ENCODE peak calls at places on chromosome 15, in seven cellular contexts. One of them, this sample, is unnamed. For H3K36me3, the result is how much of the 10 kb centered on the place peaks cover.

GRCh38 chr15:66923438-66923881 is 141.9 kb upstream of the SMAD3 start:
- DNase-seq in neural progenitor cell: peak
- DNase-seq in MM.1S: no peak
- DNase-seq in transverse colon: peak
- DNase-seq in kidney: no peak
- DNase-seq in cardiac muscle cell: no peak
- DNase-seq in right lobe of liver: no peak
- DNase-seq in this sample: no peak

GRCh38 chr15:59017459-59017858 is 30.0 kb downstream of the RNF111 start:
- DNase-seq in neural progenitor cell: no peak
- DNase-seq in MM.1S: no peak
- DNase-seq in transverse colon: no peak
- DNase-seq in kidney: no peak
- DNase-seq in cardiac muscle cell: no peak
- DNase-seq in right lobe of liver: no peak
- DNase-seq in this sample: no peak

GRCh38 chr15:39887211-39887610 is 32.9 kb downstream of the GPR176 start:
- DNase-seq in neural progenitor cell: peak
- DNase-seq in MM.1S: no peak
- DNase-seq in transverse colon: no peak
- DNase-seq in kidney: no peak
- DNase-seq in cardiac muscle cell: no peak
- DNase-seq in right lobe of liver: no peak
- DNase-seq in this sample: no peak

GRCh38 chr15:42494998-42495360 is 455 bp upstream of the SNAP23 start:
- DNase-seq in neural progenitor cell: peak
- DNase-seq in MM.1S: peak
- DNase-seq in transverse colon: peak
- DNase-seq in kidney: no peak
- DNase-seq in cardiac muscle cell: peak
- DNase-seq in right lobe of liver: peak
- DNase-seq in this sample: no peak

GRCh38 chr15:100297812-100298211 is 44.0 kb downstream of the ADAMTS17 start:
- DNase-seq in neural progenitor cell: no peak
- DNase-seq in MM.1S: no peak
- DNase-seq in transverse colon: no peak
- DNase-seq in kidney: no peak
- DNase-seq in cardiac muscle cell: no peak
- DNase-seq in right lobe of liver: no peak
- DNase-seq in this sample: no peak

GRCh38 chr15:74726774-74727164 is 1.4 kb upstream of the CYP1A1 start:
- DNase-seq in neural progenitor cell: no peak
- DNase-seq in MM.1S: no peak
- DNase-seq in transverse colon: no peak
- DNase-seq in kidney: no peak
- DNase-seq in cardiac muscle cell: no peak
- DNase-seq in right lobe of liver: peak
- DNase-seq in this sample: no peak

GRCh38 chr15:70264738-70265465 is 167.2 kb upstream of the TLE3 start:
- DNase-seq in neural progenitor cell: no peak
- DNase-seq in MM.1S: no peak
- DNase-seq in transverse colon: no peak
- DNase-seq in kidney: peak
- DNase-seq in cardiac muscle cell: no peak
- DNase-seq in right lobe of liver: no peak
- DNase-seq in this sample: no peak

GRCh38 chr15:31435891-31436628 is 109.4 kb downstream of the KLF13 start:
- DNase-seq in neural progenitor cell: no peak
- DNase-seq in MM.1S: no peak
- DNase-seq in transverse colon: no peak
- DNase-seq in kidney: no peak
- DNase-seq in cardiac muscle cell: no peak
- DNase-seq in right lobe of liver: no peak
- DNase-seq in this sample: no peak

GRCh38 chr15:52186651-52187486 is 4.3 kb downstream of the GNB5 start:
- DNase-seq in neural progenitor cell: no peak
- DNase-seq in MM.1S: no peak
- DNase-seq in transverse colon: no peak
- DNase-seq in kidney: no peak
- DNase-seq in cardiac muscle cell: peak
- DNase-seq in right lobe of liver: no peak
- DNase-seq in this sample: no peak

GRCh38 chr15:68995754-68996141 is 18.7 kb upstream of the NOX5 start:
- DNase-seq in neural progenitor cell: no peak
- DNase-seq in MM.1S: no peak
- DNase-seq in transverse colon: no peak
- DNase-seq in kidney: no peak
- DNase-seq in cardiac muscle cell: no peak
- DNase-seq in right lobe of liver: no peak
- DNase-seq in this sample: no peak

GRCh38 chr15:35618260-35619188 is 72.6 kb upstream of the DPH6 start:
- DNase-seq in neural progenitor cell: no peak
- DNase-seq in MM.1S: no peak
- DNase-seq in transverse colon: no peak
- DNase-seq in kidney: no peak
- DNase-seq in cardiac muscle cell: peak
- DNase-seq in right lobe of liver: no peak
- DNase-seq in this sample: no peak

GRCh38 chr15:88430051-88430450 is 37.1 kb downstream of the MRPL46 start:
- DNase-seq in neural progenitor cell: no peak
- DNase-seq in MM.1S: no peak
- DNase-seq in transverse colon: no peak
- DNase-seq in kidney: no peak
- DNase-seq in cardiac muscle cell: no peak
- DNase-seq in right lobe of liver: no peak
- DNase-seq in this sample: no peak

GRCh38 chr15:99408236-99409096 is 157.2 kb downstream of the LRRC28 start:
- DNase-seq in neural progenitor cell: no peak
- DNase-seq in MM.1S: no peak
- DNase-seq in transverse colon: no peak
- DNase-seq in kidney: no peak
- DNase-seq in cardiac muscle cell: peak
- DNase-seq in right lobe of liver: no peak
- DNase-seq in this sample: no peak

GRCh38 chr15:72248514-72248913 is 17.5 kb upstream of the PKM start:
- DNase-seq in neural progenitor cell: no peak
- DNase-seq in MM.1S: no peak
- DNase-seq in transverse colon: no peak
- DNase-seq in kidney: no peak
- DNase-seq in cardiac muscle cell: no peak
- DNase-seq in right lobe of liver: no peak
- DNase-seq in this sample: no peak
- H3K36me3 ChIP-seq in neural progenitor cell: under half
- H3K36me3 ChIP-seq in MM.1S: under half
- H3K36me3 ChIP-seq in transverse colon: under half
- H3K36me3 ChIP-seq in kidney: under half
- H3K36me3 ChIP-seq in cardiac muscle cell: under half
- H3K36me3 ChIP-seq in right lobe of liver: under half
- H3K36me3 ChIP-seq in this sample: under half

GRCh38 chr15:28117591-28117990 is 18.5 kb upstream of the OCA2 start:
- DNase-seq in neural progenitor cell: no peak
- DNase-seq in MM.1S: no peak
- DNase-seq in transverse colon: no peak
- DNase-seq in kidney: no peak
- DNase-seq in cardiac muscle cell: no peak
- DNase-seq in right lobe of liver: no peak
- DNase-seq in this sample: no peak

GRCh38 chr15:28116521-28117488 is 17.7 kb upstream of the OCA2 start:
- DNase-seq in neural progenitor cell: no peak
- DNase-seq in MM.1S: no peak
- DNase-seq in transverse colon: no peak
- DNase-seq in kidney: peak
- DNase-seq in cardiac muscle cell: no peak
- DNase-seq in right lobe of liver: no peak
- DNase-seq in this sample: no peak

GRCh38 chr15:28118083-28118482 is 19.0 kb upstream of the OCA2 start:
- DNase-seq in neural progenitor cell: no peak
- DNase-seq in MM.1S: no peak
- DNase-seq in transverse colon: no peak
- DNase-seq in kidney: no peak
- DNase-seq in cardiac muscle cell: no peak
- DNase-seq in right lobe of liver: no peak
- DNase-seq in this sample: no peak

GRCh38 chr15:28120359-28120640 is 21.2 kb upstream of the OCA2 start:
- DNase-seq in neural progenitor cell: no peak
- DNase-seq in MM.1S: no peak
- DNase-seq in transverse colon: no peak
- DNase-seq in kidney: no peak
- DNase-seq in cardiac muscle cell: no peak
- DNase-seq in right lobe of liver: no peak
- DNase-seq in this sample: no peak

GRCh38 chr15:28118531-28118930 is 19.4 kb upstream of the OCA2 start:
- DNase-seq in neural progenitor cell: no peak
- DNase-seq in MM.1S: no peak
- DNase-seq in transverse colon: no peak
- DNase-seq in kidney: no peak
- DNase-seq in cardiac muscle cell: no peak
- DNase-seq in right lobe of liver: no peak
- DNase-seq in this sample: no peak
- H3K36me3 ChIP-seq in neural progenitor cell: under half
- H3K36me3 ChIP-seq in MM.1S: under half
- H3K36me3 ChIP-seq in transverse colon: under half
- H3K36me3 ChIP-seq in kidney: under half
- H3K36me3 ChIP-seq in cardiac muscle cell: half or more
- H3K36me3 ChIP-seq in right lobe of liver: under half
- H3K36me3 ChIP-seq in this sample: under half

GRCh38 chr15:25059698-25060471 is 105.1 kb downstream of the SNRPN start:
- DNase-seq in neural progenitor cell: no peak
- DNase-seq in MM.1S: no peak
- DNase-seq in transverse colon: no peak
- DNase-seq in kidney: peak
- DNase-seq in cardiac muscle cell: no peak
- DNase-seq in right lobe of liver: no peak
- DNase-seq in this sample: no peak

GRCh38 chr15:25060996-25061620 is 106.3 kb downstream of the SNRPN start:
- DNase-seq in neural progenitor cell: no peak
- DNase-seq in MM.1S: no peak
- DNase-seq in transverse colon: no peak
- DNase-seq in kidney: peak
- DNase-seq in cardiac muscle cell: no peak
- DNase-seq in right lobe of liver: no peak
- DNase-seq in this sample: no peak

GRCh38 chr15:25058080-25058785 is 103.4 kb downstream of the SNRPN start:
- DNase-seq in neural progenitor cell: no peak
- DNase-seq in MM.1S: no peak
- DNase-seq in transverse colon: no peak
- DNase-seq in kidney: no peak
- DNase-seq in cardiac muscle cell: no peak
- DNase-seq in right lobe of liver: no peak
- DNase-seq in this sample: no peak

GRCh38 chr15:25061808-25062550 is 107.2 kb downstream of the SNRPN start:
- DNase-seq in neural progenitor cell: no peak
- DNase-seq in MM.1S: no peak
- DNase-seq in transverse colon: no peak
- DNase-seq in kidney: peak
- DNase-seq in cardiac muscle cell: no peak
- DNase-seq in right lobe of liver: no peak
- DNase-seq in this sample: no peak

GRCh38 chr15:25060472-25060803 is 105.7 kb downstream of the SNRPN start:
- DNase-seq in neural progenitor cell: no peak
- DNase-seq in MM.1S: no peak
- DNase-seq in transverse colon: no peak
- DNase-seq in kidney: no peak
- DNase-seq in cardiac muscle cell: no peak
- DNase-seq in right lobe of liver: no peak
- DNase-seq in this sample: no peak
- H3K36me3 ChIP-seq in neural progenitor cell: under half
- H3K36me3 ChIP-seq in MM.1S: under half
- H3K36me3 ChIP-seq in transverse colon: under half
- H3K36me3 ChIP-seq in kidney: half or more
- H3K36me3 ChIP-seq in cardiac muscle cell: under half
- H3K36me3 ChIP-seq in right lobe of liver: under half
- H3K36me3 ChIP-seq in this sample: under half

DNA sequence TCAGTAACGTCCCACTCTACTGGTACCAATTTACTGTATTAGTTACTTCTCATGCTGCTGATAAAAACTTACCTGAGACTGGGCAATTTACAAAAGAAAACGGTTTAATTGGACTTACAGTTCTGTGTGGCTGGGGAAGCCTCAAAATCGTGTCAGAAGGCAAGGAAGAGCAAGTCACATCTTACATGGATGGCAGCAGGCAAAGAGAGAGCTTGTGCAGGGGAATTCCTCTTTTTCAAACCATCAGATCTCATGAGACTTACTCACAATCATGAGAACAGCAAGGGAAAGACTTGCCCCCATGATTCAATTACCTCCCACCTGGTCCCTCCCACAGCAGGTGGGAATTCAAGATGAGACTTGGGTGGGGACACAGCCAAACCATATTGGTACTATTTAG is 908.2 kb upstream of the NR2F2 start:
- DNase-seq in neural progenitor cell: no peak
- DNase-seq in MM.1S: no peak
- DNase-seq in transverse colon: no peak
- DNase-seq in kidney: no peak
- DNase-seq in cardiac muscle cell: no peak
- DNase-seq in right lobe of liver: no peak
- DNase-seq in this sample: no peak
- H3K36me3 ChIP-seq in neural progenitor cell: under half
- H3K36me3 ChIP-seq in MM.1S: under half
- H3K36me3 ChIP-seq in transverse colon: under half
- H3K36me3 ChIP-seq in kidney: under half
- H3K36me3 ChIP-seq in cardiac muscle cell: under half
- H3K36me3 ChIP-seq in right lobe of liver: under half
- H3K36me3 ChIP-seq in this sample: under half

GRCh38 chr15:62775932-62776331 is 266.6 kb upstream of the TPM1 start:
- DNase-seq in neural progenitor cell: no peak
- DNase-seq in MM.1S: no peak
- DNase-seq in transverse colon: no peak
- DNase-seq in kidney: no peak
- DNase-seq in cardiac muscle cell: no peak
- DNase-seq in right lobe of liver: no peak
- DNase-seq in this sample: no peak
- H3K36me3 ChIP-seq in neural progenitor cell: under half
- H3K36me3 ChIP-seq in MM.1S: under half
- H3K36me3 ChIP-seq in transverse colon: under half
- H3K36me3 ChIP-seq in kidney: under half
- H3K36me3 ChIP-seq in cardiac muscle cell: under half
- H3K36me3 ChIP-seq in right lobe of liver: under half
- H3K36me3 ChIP-seq in this sample: under half

DNA sequence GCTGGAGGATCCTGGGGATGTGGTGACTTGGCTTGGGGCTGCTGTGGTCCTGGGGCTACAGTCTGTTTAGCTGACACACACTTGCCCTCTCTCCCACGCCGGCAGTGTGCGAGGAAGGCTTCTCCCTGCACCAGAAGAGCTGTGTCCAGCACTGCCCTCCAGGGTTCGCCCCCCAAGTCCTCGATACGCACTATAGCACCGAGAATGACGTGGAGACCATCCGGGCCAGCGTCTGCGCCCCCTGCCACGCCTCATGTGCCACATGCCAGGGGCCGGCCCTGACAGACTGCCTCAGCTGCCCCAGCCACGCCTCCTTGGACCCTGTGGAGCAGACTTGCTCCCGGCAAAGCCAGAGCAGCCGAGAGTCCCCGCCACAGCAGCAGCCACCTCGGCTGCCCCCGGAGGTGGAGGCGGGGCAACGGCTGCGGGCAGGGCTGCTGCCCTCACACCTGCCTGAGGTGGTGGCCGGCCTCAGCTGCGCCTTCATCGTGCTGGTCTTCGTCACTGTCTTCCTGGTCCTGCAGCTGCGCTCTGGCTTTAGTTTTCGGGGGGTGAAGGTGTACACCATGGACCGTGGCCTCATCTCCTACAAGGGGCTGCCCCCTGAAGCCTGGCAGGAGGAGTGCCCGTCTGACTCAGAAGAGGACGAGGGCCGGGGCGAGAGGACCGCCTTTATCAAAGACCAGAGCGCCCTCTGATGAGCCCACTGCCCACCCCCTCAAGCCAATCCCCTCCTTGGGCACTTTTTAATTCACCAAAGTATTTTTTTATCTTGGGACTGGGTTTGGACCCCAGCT is 2.9 kb upstream of the FES start:
- DNase-seq in neural progenitor cell: no peak
- DNase-seq in MM.1S: no peak
- DNase-seq in transverse colon: no peak
- DNase-seq in kidney: no peak
- DNase-seq in cardiac muscle cell: no peak
- DNase-seq in right lobe of liver: no peak
- DNase-seq in this sample: peak
- H3K36me3 ChIP-seq in neural progenitor cell: under half
- H3K36me3 ChIP-seq in MM.1S: under half
- H3K36me3 ChIP-seq in transverse colon: under half
- H3K36me3 ChIP-seq in kidney: under half
- H3K36me3 ChIP-seq in cardiac muscle cell: under half
- H3K36me3 ChIP-seq in right lobe of liver: under half
- H3K36me3 ChIP-seq in this sample: under half

This sample was measured in GM06990.